ENCODE peak calls at places on chromosomes 5 and 9, in seven cellular contexts. U is IMR-90; R is stimulated activated CD8-positive, alpha-beta memory T cell treated with anti-CD3 and anti-CD28 coated beads, Interleukin-2, amount 100 ng/mL, for 48 hours; J is GM23338; I is NCI-H1436; C is SW480; T is prostate gland. F is an unnamed sample.

GRCh38 chr9:127112683-127113539 is 9.5 kb downstream of the ANGPTL2 start:
- DNase-seq in U (no peak), R (no peak), J (no peak), I (no peak), C (no peak), T (no peak), F (no peak)

GRCh38 chr5:126044111-126044668 is 379.0 kb upstream of the GRAMD2B start:
- DNase-seq in U (peak; percentile 37), R (no peak), J (no peak), I (peak; percentile 91), C (peak; percentile 53), T (no peak), F (peak; percentile 94)

GRCh38 chr5:91264311-91265051 is 118.6 kb downstream of the ARRDC3 start:
- DNase-seq in U (no peak), R (no peak), J (no peak), I (no peak), C (no peak), T (no peak), F (no peak)

GRCh38 chr9:95143591-95144561 is 173.6 kb downstream of the FANCC start:
- DNase-seq in U (peak; percentile 86), R (no peak), J (no peak), I (no peak), C (no peak), T (peak; percentile 71), F (no peak)

GRCh38 chr5:32326216-32326772 is 13.6 kb upstream of the MTMR12 start:
- DNase-seq in U (peak; percentile 68), R (no peak), J (no peak), I (no peak), C (peak; percentile 24), T (no peak), F (no peak)

GRCh38 chr9:113269871-113270270 is 5.5 kb downstream of the CDC26 start:
- DNase-seq in U (no peak), R (no peak), J (no peak), I (no peak), C (no peak), T (no peak), F (no peak)

GRCh38 chr9:123311250-123311753 is 42.9 kb upstream of the STRBP start:
- DNase-seq in U (no peak), R (no peak), J (no peak), I (no peak), C (no peak), T (no peak), F (no peak)

GRCh38 chr5:165360366-165361142 is 1855.1 kb downstream of the MAT2B start:
- DNase-seq in U (no peak), R (no peak), J (no peak), I (no peak), C (no peak), T (no peak), F (no peak)

GRCh38 chr9:123637940-123638634 is 282.1 kb downstream of the CRB2 start:
- DNase-seq in U (peak; percentile 3), R (no peak), J (no peak), I (peak; percentile 25), C (peak; percentile 79), T (no peak), F (peak; percentile 91)

GRCh38 chr5:59380350-59380951 is 513.1 kb downstream of the PDE4D start:
- DNase-seq in U (peak; percentile 71), R (no peak), J (peak; percentile 59), I (peak; percentile 34), C (peak; percentile 90), T (peak; percentile 34), F (no peak)

GRCh38 chr9:126932871-126933321 is 18.3 kb downstream of the RALGPS1 start:
- DNase-seq in U (no peak), R (no peak), J (peak; percentile 60), I (no peak), C (no peak), T (no peak), F (no peak)

GRCh38 chr5:14238272-14238671 is 95.1 kb downstream of the TRIO start:
- DNase-seq in U (no peak), R (no peak), J (no peak), I (no peak), C (no peak), T (no peak), F (no peak)

GRCh38 chr5:136006767-136007251 is 22.0 kb upstream of the TGFBI start:
- DNase-seq in U (peak; percentile 97), R (no peak), J (no peak), I (no peak), C (no peak), T (no peak), F (no peak)

GRCh38 chr5:177546262-177546741 is 8.1 kb downstream of the FAM193B start:
- DNase-seq in U (peak; percentile 99), R (no peak), J (no peak), I (no peak), C (peak; percentile 26), T (peak; percentile 38), F (no peak)

GRCh38 chr5:178463321-178464155 is 126.7 kb downstream of the COL23A1 start:
- DNase-seq in U (no peak), R (no peak), J (no peak), I (no peak), C (no peak), T (no peak), F (no peak)

GRCh38 chr9:131310833-131311554 is 21.5 kb downstream of the PLPP7 start:
- DNase-seq in U (no peak), R (peak; percentile 30), J (peak; percentile 48), I (no peak), C (peak; percentile 52), T (no peak), F (peak; percentile 39)

GRCh38 chr5:97044057-97044456 is 98.4 kb downstream of the LIX1 start:
- DNase-seq in U (peak; percentile 18), R (no peak), J (peak; percentile 90), I (no peak), C (peak; percentile 36), T (no peak), F (no peak)

GRCh38 chr5:172133359-172134029 is 54.5 kb downstream of the STK10 start:
- DNase-seq in U (peak; percentile 92), R (no peak), J (no peak), I (no peak), C (no peak), T (no peak), F (no peak)

GRCh38 chr9:130766031-130766903 is 68.8 kb upstream of the ABL1 start:
- DNase-seq in U (no peak), R (no peak), J (no peak), I (no peak), C (no peak), T (no peak), F (no peak)

GRCh38 chr5:175124251-175124813 is 319.6 kb downstream of the DRD1 start:
- DNase-seq in U (no peak), R (no peak), J (no peak), I (no peak), C (no peak), T (no peak), F (no peak)

GRCh38 chr5:88672644-88673493 is 210.1 kb downstream of the MEF2C start:
- DNase-seq in U (no peak), R (no peak), J (peak; percentile 87), I (no peak), C (no peak), T (no peak), F (no peak)

GRCh38 chr5:80998590-80998979 is 38.4 kb downstream of the RASGRF2 start:
- DNase-seq in U (no peak), R (no peak), J (no peak), I (no peak), C (no peak), T (no peak), F (no peak)

GRCh38 chr5:14296533-14297331 is 153.6 kb downstream of the TRIO start:
- DNase-seq in U (peak; percentile 36), R (no peak), J (no peak), I (peak; percentile 28), C (no peak), T (no peak), F (no peak)

GRCh38 chr5:66440202-66440680 is 156.0 kb upstream of the MAST4 start:
- DNase-seq in U (peak; percentile 4), R (no peak), J (no peak), I (no peak), C (no peak), T (no peak), F (no peak)

GRCh38 chr9:22813520-22813919 is 366.9 kb downstream of the DMRTA1 start:
- DNase-seq in U (peak; percentile 52), R (no peak), J (peak; percentile 45), I (peak; percentile 18), C (peak; percentile 23), T (no peak), F (no peak)

GRCh38 chr5:110258460-110258859 is 468.0 kb downstream of the TMEM232 start:
- DNase-seq in U (no peak), R (no peak), J (no peak), I (no peak), C (peak; percentile 71), T (no peak), F (no peak)

GRCh38 chr5:76401801-76402250 is 1.3 kb upstream of the IQGAP2 start:
- DNase-seq in U (no peak), R (peak; percentile 7), J (no peak), I (no peak), C (no peak), T (no peak), F (no peak)

GRCh38 chr9:133633681-133633990 is 2.5 kb upstream of the DBH start:
- DNase-seq in U (no peak), R (no peak), J (no peak), I (no peak), C (no peak), T (no peak), F (no peak)